ENCODE peak calls at places on chromosomes 3 and 15, in six cellular contexts. L is IMR-90, X is H9, V is neuronal stem cell, C is H1, W is trophoblast cell. Q is an unnamed sample.

GRCh38 chr3:182117583-182117982 is 405.9 kb downstream of the SOX2 start:
- DNase-seq in C (no peak), X (no peak), L (no peak), W (no peak), V (no peak), Q (no peak)

GRCh38 chr3:188303823-188304222 is 149.9 kb downstream of the LPP start:
- DNase-seq in C (no peak), W (no peak), V (no peak), L (no peak), X (no peak), Q (no peak)

GRCh38 chr15:52076889-52077781 is 35.4 kb downstream of the BCL2L10 start:
- DNase-seq in L (peak), V (no peak), C (no peak), X (no peak), W (peak), Q (peak)

GRCh38 chr3:73552700-73553099 is 72.0 kb downstream of the PDZRN3 start:
- DNase-seq in V (no peak), W (no peak), X (no peak), L (peak), C (no peak), Q (peak)

GRCh38 chr3:141191097-141191749 is 40.4 kb upstream of the PXYLP1 start:
- DNase-seq in L (peak), X (no peak), C (no peak), W (no peak), V (no peak), Q (peak)

GRCh38 chr3:186108106-186108940 is 566 bp downstream of the ETV5 start:
- DNase-seq in W (peak), C (no peak), L (peak), X (peak), V (peak), Q (peak)

GRCh38 chr3:151009430-151009829 is 36.9 kb upstream of the CLRN1 start:
- DNase-seq in W (no peak), C (no peak), V (no peak), X (no peak), L (no peak), Q (no peak)

GRCh38 chr3:31581660-31582059 is 48.9 kb downstream of the STT3B start:
- DNase-seq in X (no peak), C (no peak), V (no peak), W (no peak), L (peak), Q (peak)

GRCh38 chr3:8652323-8652987 is 7.9 kb upstream of the SSUH2 start:
- DNase-seq in X (no peak), L (no peak), V (no peak), C (no peak), W (no peak), Q (no peak)

GRCh38 chr3:128487813-128488635 is 5.0 kb downstream of the GATA2 start:
- DNase-seq in V (no peak), L (peak), C (peak), X (peak), W (peak), Q (peak)

GRCh38 chr3:37287776-37288175 is 113.4 kb upstream of the LRRFIP2 start:
- DNase-seq in W (no peak), C (no peak), X (no peak), V (no peak), L (peak), Q (peak)

GRCh38 chr15:65189102-65189740 is 4.1 kb upstream of the CLPX start:
- DNase-seq in V (peak), C (peak), L (peak), X (peak), W (no peak), Q (peak)

GRCh38 chr3:194381460-194381875 is 11.9 kb upstream of the LRRC15 start:
- DNase-seq in L (no peak), V (no peak), W (no peak), C (no peak), X (peak), Q (no peak)

GRCh38 chr15:95394186-95395067 is 936.1 kb upstream of the NR2F2 start:
- DNase-seq in X (no peak), V (no peak), L (peak), C (no peak), W (no peak), Q (peak)

GRCh38 chr3:153768559-153769469 is 352.4 kb upstream of the ARHGEF26 start:
- DNase-seq in C (peak), X (peak), L (peak), V (peak), W (peak), Q (peak)

GRCh38 chr15:73912030-73912596 is 14.1 kb upstream of the LOXL1 start:
- DNase-seq in X (no peak), L (no peak), C (no peak), W (no peak), V (no peak), Q (no peak)

GRCh38 chr3:111730143-111730542 is 128.9 kb upstream of the PHLDB2 start:
- DNase-seq in W (no peak), C (no peak), V (no peak), L (no peak), X (no peak), Q (no peak)
- H3K14ac ChIP-seq in W (no peak), C (no peak), V (no peak), L (no peak), X (no peak), Q (no peak)

GRCh38 chr3:198112031-198112430 is 152.0 kb downstream of the LMLN start:
- DNase-seq in X (no peak), V (no peak), L (no peak), W (no peak), C (no peak), Q (no peak)
- H3K14ac ChIP-seq in X (no peak), V (no peak), L (no peak), W (no peak), C (no peak), Q (no peak)

DNA sequence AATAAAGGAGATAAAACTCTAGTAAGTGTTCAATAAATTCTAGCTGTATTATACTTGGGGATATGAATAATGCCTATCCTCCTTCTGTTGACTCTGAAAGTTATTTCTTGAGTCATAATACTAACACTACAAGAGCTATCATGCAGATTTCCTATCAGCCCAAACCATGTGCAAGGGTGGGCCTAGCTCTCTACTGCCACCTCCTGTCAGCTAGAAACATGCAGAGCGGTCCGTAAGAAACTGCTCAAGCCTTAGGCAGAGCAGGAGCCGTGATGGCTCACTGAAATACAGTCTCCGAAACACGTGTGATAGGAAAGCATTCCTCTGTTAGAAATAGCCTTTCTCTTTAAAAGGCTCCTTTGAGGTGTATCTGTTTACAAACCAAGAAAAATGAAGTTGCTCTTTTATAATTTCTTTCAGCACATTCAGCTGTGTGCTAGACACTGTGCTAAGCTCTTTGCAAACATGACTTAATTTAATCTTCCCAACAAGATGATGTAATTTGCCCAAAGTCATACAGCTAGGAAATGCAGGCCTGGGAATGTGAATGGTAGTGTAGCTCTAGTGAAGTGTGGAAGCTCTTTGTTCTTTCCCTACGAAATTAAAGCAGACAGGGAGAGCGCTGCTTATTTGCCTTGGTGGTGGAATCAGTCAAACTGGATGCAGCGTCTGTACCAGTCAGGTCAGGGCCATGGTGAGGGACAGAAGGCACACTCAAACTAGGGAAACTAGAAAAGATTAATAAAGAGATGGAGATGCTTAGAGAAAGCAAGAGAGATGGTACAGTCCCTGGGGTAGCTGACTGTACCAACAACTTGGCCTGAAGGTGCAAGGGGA is 43.1 kb downstream of the MTHFS start:
- DNase-seq in L (peak), V (peak), W (peak), X (peak), C (peak), Q (peak)
- H3K14ac ChIP-seq in L (no peak), V (no peak), W (no peak), X (no peak), C (no peak), Q (no peak)

DNA sequence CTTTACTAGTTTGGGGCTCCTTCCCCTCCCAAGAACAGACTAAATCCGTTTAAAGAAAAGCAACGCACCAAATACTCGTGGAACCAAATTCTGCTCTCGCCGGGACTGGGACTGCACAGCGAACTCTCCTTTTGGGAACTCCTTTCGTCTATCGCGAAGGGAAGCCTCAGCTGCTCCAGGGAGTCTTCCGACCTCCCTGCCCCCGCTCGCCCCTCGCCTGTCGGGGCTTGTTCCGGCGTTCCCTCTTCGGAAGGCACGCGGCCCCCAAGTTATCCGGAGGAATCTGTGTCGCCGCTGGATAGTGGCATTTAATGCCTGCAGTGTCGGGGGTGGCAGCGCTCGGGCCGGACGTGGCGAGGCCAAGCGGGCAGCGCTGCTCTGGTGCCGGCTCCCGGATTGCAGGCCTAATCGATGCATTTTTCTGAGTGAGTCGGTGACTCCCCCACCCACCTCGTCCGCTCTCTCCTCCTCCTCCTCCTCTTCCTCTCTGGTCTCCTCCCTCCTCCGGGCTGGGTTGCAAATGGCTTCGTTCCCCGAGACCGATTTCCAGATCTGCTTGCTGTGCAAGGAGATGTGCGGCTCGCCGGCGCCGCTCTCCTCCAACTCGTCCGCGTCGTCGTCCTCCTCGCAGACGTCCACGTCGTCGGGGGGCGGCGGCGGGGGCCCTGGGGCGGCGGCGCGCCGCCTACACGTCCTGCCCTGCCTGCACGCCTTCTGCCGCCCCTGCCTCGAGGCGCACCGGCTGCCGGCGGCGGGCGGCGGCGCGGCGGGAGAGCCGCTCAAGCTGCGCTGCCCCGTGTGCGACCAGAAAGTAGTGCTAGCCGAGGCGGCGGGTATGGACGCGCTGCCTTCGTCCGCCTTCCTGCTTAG is at the start of gene TRIM71:
- DNase-seq in V (no peak), X (no peak), W (peak), L (no peak), C (no peak), Q (peak)
- H3K14ac ChIP-seq in V (peak), X (peak), W (peak), L (no peak), C (no peak), Q (no peak)

GRCh38 chr3:159538507-159538906 is 450.1 kb upstream of the IL12A start:
- DNase-seq in L (no peak), C (no peak), W (no peak), X (no peak), V (no peak), Q (no peak)

GRCh38 chr3:159532577-159532976 is 456.1 kb upstream of the IL12A start:
- DNase-seq in W (no peak), V (no peak), C (no peak), X (no peak), L (peak), Q (no peak)

GRCh38 chr3:159536876-159537275 is 451.8 kb upstream of the IL12A start:
- DNase-seq in X (no peak), L (no peak), V (no peak), C (no peak), W (no peak), Q (no peak)

GRCh38 chr3:159534496-159534895 is 454.1 kb upstream of the IL12A start:
- DNase-seq in W (no peak), L (no peak), X (no peak), V (no peak), C (no peak), Q (no peak)
- H3K14ac ChIP-seq in W (no peak), L (no peak), X (no peak), V (no peak), C (no peak), Q (no peak)